ENCODE peak calls at places on chromosomes 6 and 20, in five cellular contexts. S is right lobe of liver, I is uterus, A is SK-N-SH, Y is mammary epithelial cell. L is an unnamed sample. For H3K4me1 and H3K36me3, the result is how much of the 10 kb centered on the place peaks cover.

GRCh38 chr20:63036266-63036665 is 29.5 kb upstream of the BHLHE23 start:
- DNase-seq in Y (no peak), S (peak), A (no peak), I (no peak), L (peak)

GRCh38 chr20:58891686-58892125 is 39.2 kb downstream of the GNAS start:
- DNase-seq in A (peak), I (peak), S (no peak), Y (peak), L (peak)

GRCh38 chr20:44678247-44678646 is 26.7 kb upstream of the ADA start:
- DNase-seq in Y (peak), I (no peak), S (no peak), A (no peak), L (no peak)

GRCh38 chr20:63290677-63291472 is 2.1 kb upstream of the COL20A1 start:
- DNase-seq in Y (peak), S (no peak), A (peak), I (no peak), L (no peak)

GRCh38 chr6:21984551-21984950 is 312.3 kb downstream of the PRL start:
- DNase-seq in I (no peak), Y (no peak), A (peak), S (no peak), L (no peak)

GRCh38 chr20:35771689-35772562 is at the start of gene PHF20:
- DNase-seq in A (peak), Y (peak), I (peak), S (peak), L (peak)

GRCh38 chr6:24125980-24126379 is at the start of gene NRSN1:
- DNase-seq in I (no peak), Y (no peak), A (peak), S (no peak), L (peak)

GRCh38 chr6:76682842-76683241 is 610.4 kb upstream of the IMPG1 start:
- DNase-seq in S (no peak), I (no peak), Y (no peak), A (no peak), L (no peak)

GRCh38 chr6:12911387-12911960 is 194.9 kb downstream of the PHACTR1 start:
- DNase-seq in A (peak), S (no peak), Y (peak), I (no peak), L (no peak)

GRCh38 chr6:169473663-169474062 is 220.0 kb upstream of the THBS2 start:
- DNase-seq in A (no peak), I (no peak), Y (no peak), S (no peak), L (no peak)

GRCh38 chr6:27651371-27651732 is 178.4 kb upstream of the ZNF184 start:
- DNase-seq in Y (peak), I (no peak), S (no peak), A (no peak), L (no peak)

GRCh38 chr20:25275813-25276532 is 28.1 kb downstream of the PYGB start:
- DNase-seq in I (peak), A (no peak), Y (no peak), S (peak), L (peak)

GRCh38 chr20:53870426-53871199 is 199.8 kb downstream of the BCAS1 start:
- DNase-seq in Y (no peak), A (no peak), S (no peak), I (no peak), L (no peak)
- H3K4me1 ChIP-seq in Y (under half), A (half or more), S (under half), I (under half), L (under half)

GRCh38 chr20:32474717-32474966 is 110.5 kb downstream of the NOL4L start:
- DNase-seq in A (no peak), Y (no peak), S (no peak), I (no peak), L (no peak)

GRCh38 chr20:32476684-32477593 is 108.2 kb downstream of the NOL4L start:
- DNase-seq in Y (no peak), A (peak), S (peak), I (no peak), L (peak)

GRCh38 chr20:32474009-32474716 is 111.0 kb downstream of the NOL4L start:
- DNase-seq in A (peak), Y (no peak), S (peak), I (peak), L (no peak)

GRCh38 chr20:32473231-32474008 is 111.7 kb downstream of the NOL4L start:
- DNase-seq in Y (no peak), S (peak), A (peak), I (no peak), L (no peak)

GRCh38 chr20:32474967-32475819 is 109.9 kb downstream of the NOL4L start:
- DNase-seq in Y (peak), S (peak), I (peak), A (peak), L (peak)
- H3K4me3 ChIP-seq in Y (no peak), S (no peak), I (peak), A (peak), L (no peak)

DNA sequence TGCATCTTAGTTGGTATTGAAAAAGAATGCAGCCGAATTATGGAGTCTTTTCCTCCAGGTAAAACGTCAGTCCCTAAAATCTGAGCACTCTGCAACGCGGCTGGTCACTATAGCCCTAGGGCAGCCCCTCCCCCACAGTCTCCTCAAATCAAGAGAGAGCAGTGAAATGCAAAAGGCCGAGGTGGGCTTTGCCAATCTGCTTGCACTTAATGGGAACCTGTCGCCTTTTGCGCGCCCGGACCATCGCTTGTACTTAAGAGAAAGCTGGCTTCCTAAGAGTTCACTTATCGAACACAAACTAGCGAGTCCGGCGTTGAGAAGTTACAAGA is 447 bp downstream of the MCM3 start:
- DNase-seq in Y (no peak), A (peak), I (no peak), S (no peak), L (no peak)
- H3K36me3 ChIP-seq in Y (under half), A (under half), I (under half), S (under half), L (under half)

GRCh38 chr6:88562737-88563625 is 396.8 kb upstream of the CNR1 start:
- DNase-seq in S (no peak), A (no peak), Y (no peak), I (no peak), L (no peak)

GRCh38 chr6:88561034-88561973 is 395.2 kb upstream of the CNR1 start:
- DNase-seq in I (no peak), Y (no peak), A (no peak), S (no peak), L (no peak)

GRCh38 chr6:88565409-88565811 is 398.0 kb downstream of the RNGTT start:
- DNase-seq in Y (peak), I (no peak), S (no peak), A (no peak), L (no peak)

GRCh38 chr6:88558981-88559380 is 392.8 kb upstream of the CNR1 start:
- DNase-seq in S (no peak), Y (no peak), I (no peak), A (no peak), L (no peak)

GRCh38 chr6:88561974-88562736 is 396.0 kb upstream of the CNR1 start:
- DNase-seq in I (no peak), Y (no peak), S (no peak), A (no peak), L (no peak)
- H3K4me1 ChIP-seq in I (under half), Y (under half), S (under half), A (under half), L (under half)

GRCh38 chr20:38218566-38218885 is 42.0 kb downstream of the KIAA1755 start:
- DNase-seq in Y (no peak), S (no peak), A (no peak), I (no peak), L (peak)

GRCh38 chr20:38221041-38221589 is 39.4 kb downstream of the KIAA1755 start:
- DNase-seq in Y (peak), I (peak), S (peak), A (peak), L (peak)

GRCh38 chr20:38219006-38219950 is 41.3 kb downstream of the KIAA1755 start:
- DNase-seq in S (no peak), A (no peak), Y (no peak), I (no peak), L (peak)

GRCh38 chr20:38222231-38222922 is 38.2 kb downstream of the KIAA1755 start:
- DNase-seq in A (peak), I (peak), Y (peak), S (peak), L (peak)

GRCh38 chr20:38220587-38220986 is 39.9 kb downstream of the KIAA1755 start:
- DNase-seq in S (no peak), A (no peak), I (no peak), Y (no peak), L (no peak)
- H3K4me3 ChIP-seq in S (no peak), A (no peak), I (no peak), Y (no peak), L (no peak)

DNA sequence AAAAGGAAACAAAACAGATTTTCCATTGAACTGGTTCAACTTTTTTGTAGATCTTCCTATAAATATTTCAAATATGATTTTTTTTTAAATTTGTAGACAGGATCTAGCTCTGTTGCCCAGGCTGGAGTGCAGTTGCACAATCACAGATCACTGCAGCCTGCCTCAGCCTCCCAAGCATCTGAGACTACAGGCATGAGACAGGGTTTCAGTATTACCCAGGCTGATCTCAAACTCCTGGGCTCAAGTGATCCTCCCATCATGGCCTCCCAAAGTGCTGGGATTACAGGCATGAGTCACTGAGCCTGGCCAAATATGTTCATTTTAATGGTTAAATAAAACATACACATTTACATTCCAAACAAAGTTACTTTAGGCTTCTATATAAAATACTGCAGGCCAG is 33.6 kb downstream of the SAMHD1 start:
- DNase-seq in Y (no peak), S (no peak), I (no peak), A (no peak), L (no peak)
- H3K36me3 ChIP-seq in Y (under half), S (under half), I (under half), A (under half), L (under half)

GRCh38 chr6:139762587-139763031 is 388.2 kb upstream of the CITED2 start:
- DNase-seq in I (no peak), A (no peak), Y (peak), S (no peak), L (no peak)
- H3K4me1 ChIP-seq in I (under half), A (under half), Y (under half), S (under half), L (under half)

GRCh38 chr6:47042238-47042843 is at the start of gene ADGRF1:
- DNase-seq in I (no peak), Y (peak), S (no peak), A (no peak), L (no peak)
- H3K4me3 ChIP-seq in I (no peak), Y (peak), S (no peak), A (no peak), L (no peak)